ENCODE peak calls at places on chromosomes 7 and 10, in five cellular contexts. One of them, this sample, is unnamed. For H3K27me3 and H3K9me3, the result is how much of the 10 kb centered on the place peaks cover.

GRCh38 chr10:60139798-60140566 is 233.6 kb upstream of the CCDC6 start:
- DNase-seq in Caco-2: peak
- DNase-seq in neuronal stem cell: peak
- DNase-seq in CD4-positive, alpha-beta T cell: no peak
- DNase-seq in CD8-positive, alpha-beta T cell: no peak
- DNase-seq in this sample: peak

GRCh38 chr7:250523-250922 is 39.4 kb upstream of the FOXL3 start:
- DNase-seq in neuronal stem cell: no peak
- DNase-seq in CD4-positive, alpha-beta T cell: no peak
- DNase-seq in Caco-2: no peak
- DNase-seq in CD8-positive, alpha-beta T cell: no peak
- DNase-seq in this sample: no peak

GRCh38 chr7:264541-265191 is 25.3 kb upstream of the FOXL3 start:
- DNase-seq in CD4-positive, alpha-beta T cell: no peak
- DNase-seq in Caco-2: peak
- DNase-seq in CD8-positive, alpha-beta T cell: no peak
- DNase-seq in neuronal stem cell: no peak
- DNase-seq in this sample: no peak

GRCh38 chr7:33220231-33220630 is 90.9 kb downstream of the BBS9 start:
- DNase-seq in CD8-positive, alpha-beta T cell: no peak
- DNase-seq in CD4-positive, alpha-beta T cell: no peak
- DNase-seq in neuronal stem cell: no peak
- DNase-seq in Caco-2: no peak
- DNase-seq in this sample: no peak

GRCh38 chr7:131623154-131623553 is 66.7 kb upstream of the PODXL start:
- DNase-seq in CD8-positive, alpha-beta T cell: no peak
- DNase-seq in CD4-positive, alpha-beta T cell: no peak
- DNase-seq in neuronal stem cell: no peak
- DNase-seq in Caco-2: peak
- DNase-seq in this sample: no peak

GRCh38 chr10:48366261-48366660 is 59.8 kb downstream of the MAPK8 start:
- DNase-seq in CD8-positive, alpha-beta T cell: no peak
- DNase-seq in Caco-2: no peak
- DNase-seq in neuronal stem cell: no peak
- DNase-seq in CD4-positive, alpha-beta T cell: no peak
- DNase-seq in this sample: no peak

GRCh38 chr10:16521311-16522016 is at the start of gene C1QL3:
- DNase-seq in Caco-2: no peak
- DNase-seq in CD4-positive, alpha-beta T cell: no peak
- DNase-seq in neuronal stem cell: no peak
- DNase-seq in CD8-positive, alpha-beta T cell: no peak
- DNase-seq in this sample: no peak

GRCh38 chr10:99630439-99630838 is 10.2 kb upstream of the SLC25A28 start:
- DNase-seq in neuronal stem cell: no peak
- DNase-seq in CD8-positive, alpha-beta T cell: no peak
- DNase-seq in CD4-positive, alpha-beta T cell: no peak
- DNase-seq in Caco-2: peak
- DNase-seq in this sample: no peak

GRCh38 chr7:97351488-97351887 is 234.0 kb downstream of the SDHAF3 start:
- DNase-seq in CD4-positive, alpha-beta T cell: no peak
- DNase-seq in neuronal stem cell: no peak
- DNase-seq in CD8-positive, alpha-beta T cell: no peak
- DNase-seq in Caco-2: no peak
- DNase-seq in this sample: no peak

GRCh38 chr7:107056728-107057473 is 12.4 kb downstream of the PRKAR2B start:
- DNase-seq in neuronal stem cell: no peak
- DNase-seq in Caco-2: no peak
- DNase-seq in CD4-positive, alpha-beta T cell: no peak
- DNase-seq in CD8-positive, alpha-beta T cell: no peak
- DNase-seq in this sample: no peak

GRCh38 chr10:35000936-35001335 is 89.2 kb downstream of the CUL2 start:
- DNase-seq in Caco-2: no peak
- DNase-seq in neuronal stem cell: no peak
- DNase-seq in CD8-positive, alpha-beta T cell: no peak
- DNase-seq in CD4-positive, alpha-beta T cell: no peak
- DNase-seq in this sample: no peak

GRCh38 chr10:44911081-44911540 is at the start of gene TMEM72:
- DNase-seq in Caco-2: peak
- DNase-seq in CD4-positive, alpha-beta T cell: no peak
- DNase-seq in neuronal stem cell: no peak
- DNase-seq in CD8-positive, alpha-beta T cell: no peak
- DNase-seq in this sample: no peak

GRCh38 chr10:42790835-42791234 is 8.2 kb downstream of the BMS1 start:
- DNase-seq in Caco-2: no peak
- DNase-seq in CD8-positive, alpha-beta T cell: no peak
- DNase-seq in CD4-positive, alpha-beta T cell: no peak
- DNase-seq in neuronal stem cell: peak
- DNase-seq in this sample: no peak

GRCh38 chr10:11793762-11794479 is 29.2 kb upstream of the PROSER2 start:
- DNase-seq in Caco-2: peak
- DNase-seq in CD4-positive, alpha-beta T cell: no peak
- DNase-seq in CD8-positive, alpha-beta T cell: no peak
- DNase-seq in neuronal stem cell: no peak
- DNase-seq in this sample: peak

GRCh38 chr10:60666221-60666620 is 112.1 kb upstream of the CDK1 start:
- DNase-seq in Caco-2: no peak
- DNase-seq in neuronal stem cell: no peak
- DNase-seq in CD4-positive, alpha-beta T cell: no peak
- DNase-seq in CD8-positive, alpha-beta T cell: no peak
- DNase-seq in this sample: no peak

GRCh38 chr7:135976312-135977019 is 693 bp downstream of the MTPN start:
- DNase-seq in Caco-2: peak
- DNase-seq in neuronal stem cell: no peak
- DNase-seq in CD4-positive, alpha-beta T cell: no peak
- DNase-seq in CD8-positive, alpha-beta T cell: peak
- DNase-seq in this sample: peak

GRCh38 chr10:70742537-70743429 is 42.4 kb downstream of the TBATA start:
- DNase-seq in CD4-positive, alpha-beta T cell: no peak
- DNase-seq in CD8-positive, alpha-beta T cell: no peak
- DNase-seq in neuronal stem cell: no peak
- DNase-seq in Caco-2: no peak
- DNase-seq in this sample: peak

GRCh38 chr10:60382946-60383681 is 6.6 kb downstream of the ANK3 start:
- DNase-seq in CD8-positive, alpha-beta T cell: no peak
- DNase-seq in Caco-2: no peak
- DNase-seq in CD4-positive, alpha-beta T cell: no peak
- DNase-seq in neuronal stem cell: no peak
- DNase-seq in this sample: no peak

GRCh38 chr7:72254455-72254854 is 157.7 kb downstream of the CALN1 start:
- DNase-seq in Caco-2: no peak
- DNase-seq in CD8-positive, alpha-beta T cell: no peak
- DNase-seq in CD4-positive, alpha-beta T cell: no peak
- DNase-seq in neuronal stem cell: no peak
- DNase-seq in this sample: no peak

GRCh38 chr10:71834343-71834674 is 16.7 kb downstream of the PSAP start:
- DNase-seq in neuronal stem cell: no peak
- DNase-seq in CD4-positive, alpha-beta T cell: no peak
- DNase-seq in CD8-positive, alpha-beta T cell: no peak
- DNase-seq in Caco-2: no peak
- DNase-seq in this sample: no peak

GRCh38 chr10:42630537-42631134 is 7.7 kb downstream of the ZNF33B start:
- DNase-seq in neuronal stem cell: no peak
- DNase-seq in CD4-positive, alpha-beta T cell: no peak
- DNase-seq in Caco-2: peak
- DNase-seq in CD8-positive, alpha-beta T cell: no peak
- DNase-seq in this sample: no peak

GRCh38 chr7:95794917-95795515 is 22.7 kb downstream of the DYNC1I1 start:
- DNase-seq in CD4-positive, alpha-beta T cell: no peak
- DNase-seq in Caco-2: peak
- DNase-seq in neuronal stem cell: no peak
- DNase-seq in CD8-positive, alpha-beta T cell: no peak
- DNase-seq in this sample: no peak

GRCh38 chr7:75951506-75951905 is 36.6 kb downstream of the POR start:
- DNase-seq in neuronal stem cell: no peak
- DNase-seq in Caco-2: peak
- DNase-seq in CD4-positive, alpha-beta T cell: no peak
- DNase-seq in CD8-positive, alpha-beta T cell: no peak
- DNase-seq in this sample: no peak

GRCh38 chr10:4541292-4541691 is 284.7 kb upstream of the AKR1E2 start:
- DNase-seq in neuronal stem cell: no peak
- DNase-seq in Caco-2: no peak
- DNase-seq in CD8-positive, alpha-beta T cell: no peak
- DNase-seq in CD4-positive, alpha-beta T cell: no peak
- DNase-seq in this sample: peak

GRCh38 chr10:116151076-116151475 is 121.9 kb downstream of the GFRA1 start:
- DNase-seq in Caco-2: no peak
- DNase-seq in CD8-positive, alpha-beta T cell: no peak
- DNase-seq in neuronal stem cell: no peak
- DNase-seq in CD4-positive, alpha-beta T cell: no peak
- DNase-seq in this sample: no peak

GRCh38 chr7:130380121-130380860 is at the start of gene CPA1:
- DNase-seq in CD4-positive, alpha-beta T cell: no peak
- DNase-seq in Caco-2: no peak
- DNase-seq in neuronal stem cell: no peak
- DNase-seq in CD8-positive, alpha-beta T cell: no peak
- DNase-seq in this sample: no peak

DNA sequence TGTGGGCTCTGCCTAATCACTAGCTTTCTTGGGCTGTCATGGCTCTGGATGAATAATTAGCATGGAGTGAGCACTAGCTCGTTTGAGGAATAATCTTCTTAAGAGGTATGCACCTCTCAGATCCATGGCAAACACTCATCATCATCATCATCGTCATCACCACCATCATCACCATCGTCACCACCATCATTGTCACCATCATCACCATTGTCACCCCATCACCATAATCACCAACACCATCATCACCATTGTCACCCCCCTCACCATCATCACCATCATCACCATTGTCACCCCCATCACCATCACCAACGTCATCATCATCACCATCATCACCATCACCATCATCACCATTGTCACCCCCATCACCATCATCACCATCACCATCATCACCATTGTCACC is 60.8 kb upstream of the NMT2 start:
- DNase-seq in CD4-positive, alpha-beta T cell: no peak
- DNase-seq in Caco-2: no peak
- DNase-seq in CD8-positive, alpha-beta T cell: no peak
- DNase-seq in neuronal stem cell: no peak
- DNase-seq in this sample: no peak
- H3K27me3 ChIP-seq in CD4-positive, alpha-beta T cell: under half
- H3K27me3 ChIP-seq in Caco-2: under half
- H3K27me3 ChIP-seq in CD8-positive, alpha-beta T cell: under half
- H3K27me3 ChIP-seq in neuronal stem cell: under half
- H3K27me3 ChIP-seq in this sample: under half

DNA sequence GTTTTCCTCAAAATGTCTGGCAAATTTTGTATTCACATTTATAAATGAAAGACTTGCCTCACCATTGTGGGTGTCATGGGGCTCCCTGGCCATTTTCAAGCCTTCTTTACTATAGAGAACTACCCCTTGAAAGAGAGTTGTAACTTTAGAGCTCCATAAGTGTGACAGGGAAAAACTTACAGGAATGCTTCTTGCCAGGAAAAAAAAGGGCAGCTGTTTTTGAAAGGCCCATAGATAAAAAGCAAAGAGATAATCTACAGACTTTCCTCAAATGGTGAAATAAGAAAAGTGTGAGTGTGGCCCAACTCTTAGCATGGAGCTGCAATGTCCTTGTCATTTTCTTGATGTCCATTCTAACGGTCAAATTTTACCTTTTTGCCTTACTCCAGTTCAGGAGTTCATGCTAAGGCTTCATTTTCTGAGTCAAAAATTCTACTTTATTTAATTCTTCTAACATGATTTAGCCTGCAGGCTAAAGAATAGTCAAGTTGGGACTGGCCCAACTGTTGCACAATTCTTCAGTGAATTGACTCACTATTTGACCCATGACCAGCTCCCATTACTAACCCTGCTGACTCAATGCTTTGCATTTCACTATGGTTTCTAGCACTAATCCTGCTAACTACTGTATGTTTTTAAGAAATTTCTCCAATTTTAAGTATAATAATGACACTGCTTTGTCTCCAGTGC is 41.2 kb upstream of the SGCE start:
- DNase-seq in neuronal stem cell: no peak
- DNase-seq in Caco-2: peak
- DNase-seq in CD4-positive, alpha-beta T cell: no peak
- DNase-seq in CD8-positive, alpha-beta T cell: no peak
- DNase-seq in this sample: peak
- H3K9me3 ChIP-seq in neuronal stem cell: under half
- H3K9me3 ChIP-seq in Caco-2: under half
- H3K9me3 ChIP-seq in CD4-positive, alpha-beta T cell: under half
- H3K9me3 ChIP-seq in CD8-positive, alpha-beta T cell: under half
- H3K9me3 ChIP-seq in this sample: under half

GRCh38 chr10:125495386-125495785 is 187.6 kb downstream of the TEX36 start:
- DNase-seq in CD8-positive, alpha-beta T cell: no peak
- DNase-seq in neuronal stem cell: no peak
- DNase-seq in CD4-positive, alpha-beta T cell: no peak
- DNase-seq in Caco-2: no peak
- DNase-seq in this sample: no peak

DNA sequence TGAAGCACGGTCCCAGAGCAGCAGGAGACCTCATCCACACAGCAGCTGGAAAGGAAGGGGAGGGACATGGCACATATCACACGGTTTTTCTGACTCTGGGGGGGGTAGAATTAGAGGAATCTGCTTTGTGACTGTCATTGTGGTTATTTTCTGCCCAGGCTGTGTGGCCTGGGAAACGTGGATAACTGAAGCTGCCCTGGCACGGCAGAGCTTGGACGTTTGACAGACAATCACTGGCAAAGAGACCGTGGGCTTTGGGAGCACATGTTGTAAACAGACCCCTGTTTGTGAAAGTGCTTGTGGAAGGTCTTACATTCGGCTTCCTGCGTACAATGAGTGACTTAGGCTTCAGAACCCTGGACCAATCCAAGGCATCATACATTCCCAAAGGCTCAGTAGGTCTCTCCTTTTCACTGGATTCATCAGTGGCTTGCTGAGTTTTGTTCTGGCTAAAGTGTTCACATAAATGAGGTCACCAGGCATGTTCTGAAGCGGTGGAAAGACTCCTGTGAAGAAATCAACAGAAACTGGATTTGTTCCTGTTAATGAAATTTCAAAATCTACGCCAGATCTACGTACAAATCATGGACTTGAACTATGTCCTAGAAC is 188.2 kb downstream of the TEX36 start:
- DNase-seq in neuronal stem cell: no peak
- DNase-seq in CD4-positive, alpha-beta T cell: no peak
- DNase-seq in CD8-positive, alpha-beta T cell: no peak
- DNase-seq in Caco-2: no peak
- DNase-seq in this sample: no peak
- H3K27me3 ChIP-seq in neuronal stem cell: under half
- H3K27me3 ChIP-seq in CD4-positive, alpha-beta T cell: under half
- H3K27me3 ChIP-seq in CD8-positive, alpha-beta T cell: under half
- H3K27me3 ChIP-seq in Caco-2: under half
- H3K27me3 ChIP-seq in this sample: under half

DNA sequence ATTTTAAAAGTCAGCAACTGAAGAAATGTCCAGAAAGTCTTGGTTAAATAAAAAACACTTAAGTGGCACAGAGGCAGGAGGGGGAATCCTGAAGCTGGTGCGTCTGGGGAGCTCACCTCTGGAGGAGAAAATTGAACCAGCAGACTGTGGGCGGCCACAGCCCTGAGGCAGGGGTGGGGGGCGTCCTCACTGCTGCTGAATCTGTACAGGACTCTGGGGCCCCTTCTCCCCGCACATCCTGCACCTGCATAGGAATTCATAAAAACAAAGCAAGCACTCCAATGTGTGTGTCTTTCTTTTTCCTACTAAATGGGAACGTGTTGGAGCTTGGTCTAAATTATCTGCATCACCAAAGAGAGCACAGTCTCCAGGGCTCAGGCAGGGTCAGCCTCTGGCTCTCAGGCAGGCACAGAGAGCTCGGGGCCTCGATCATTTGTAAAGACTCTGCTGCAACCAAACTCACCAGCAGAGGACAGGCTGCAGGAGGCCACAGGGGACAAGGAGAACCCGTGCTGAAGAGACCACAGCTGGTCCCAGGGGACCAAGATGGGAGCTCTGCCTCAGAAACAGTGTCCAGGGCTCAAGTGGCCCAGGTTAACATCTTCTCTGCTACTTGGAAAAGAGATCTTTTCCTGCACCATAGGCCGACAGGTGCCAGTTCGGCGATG is 543.3 kb downstream of the PTPRN2 start:
- DNase-seq in neuronal stem cell: no peak
- DNase-seq in CD4-positive, alpha-beta T cell: no peak
- DNase-seq in Caco-2: no peak
- DNase-seq in CD8-positive, alpha-beta T cell: no peak
- DNase-seq in this sample: no peak
- H3K9me3 ChIP-seq in neuronal stem cell: under half
- H3K9me3 ChIP-seq in CD4-positive, alpha-beta T cell: under half
- H3K9me3 ChIP-seq in Caco-2: under half
- H3K9me3 ChIP-seq in CD8-positive, alpha-beta T cell: under half
- H3K9me3 ChIP-seq in this sample: under half